ENCODE peak calls at places on chromosomes 4 and X, in seven cellular contexts. One of them, this sample, is unnamed.

GRCh38 chrX:123833387-123833786 is 26.5 kb upstream of the XIAP start:
- DNase-seq in NCI-H1048: no peak
- DNase-seq in HFFc6: peak; percentile 19
- DNase-seq in transverse colon: peak; percentile 76
- DNase-seq in GM23338: peak; percentile 50
- DNase-seq in HEK293T: peak; percentile 84
- DNase-seq in iris pigment epithelial cell: peak; percentile 28
- DNase-seq in this sample: peak; percentile 53

GRCh38 chr4:48493485-48494100 is 3.5 kb downstream of the ZAR1 start:
- DNase-seq in iris pigment epithelial cell: no peak
- DNase-seq in HFFc6: no peak
- DNase-seq in HEK293T: no peak
- DNase-seq in transverse colon: no peak
- DNase-seq in GM23338: no peak
- DNase-seq in NCI-H1048: no peak
- DNase-seq in this sample: no peak

GRCh38 chrX:132001127-132001526 is 22.0 kb upstream of the STK26 start:
- DNase-seq in transverse colon: no peak
- DNase-seq in iris pigment epithelial cell: no peak
- DNase-seq in NCI-H1048: no peak
- DNase-seq in HFFc6: no peak
- DNase-seq in HEK293T: no peak
- DNase-seq in GM23338: no peak
- DNase-seq in this sample: no peak

GRCh38 chr4:122539861-122540465 is 80.9 kb downstream of the IL21 start:
- DNase-seq in NCI-H1048: no peak
- DNase-seq in GM23338: no peak
- DNase-seq in transverse colon: no peak
- DNase-seq in HEK293T: no peak
- DNase-seq in iris pigment epithelial cell: peak; percentile 34
- DNase-seq in HFFc6: no peak
- DNase-seq in this sample: no peak

GRCh38 chr4:72397314-72397713 is 171.7 kb downstream of the ADAMTS3 start:
- DNase-seq in GM23338: no peak
- DNase-seq in HFFc6: peak; percentile 9
- DNase-seq in iris pigment epithelial cell: peak; percentile 55
- DNase-seq in NCI-H1048: no peak
- DNase-seq in HEK293T: no peak
- DNase-seq in transverse colon: no peak
- DNase-seq in this sample: no peak

GRCh38 chr4:86496094-86497060 is 97.7 kb upstream of the PTPN13 start:
- DNase-seq in iris pigment epithelial cell: peak; percentile 69
- DNase-seq in HEK293T: peak; percentile 49
- DNase-seq in HFFc6: peak; percentile 51
- DNase-seq in GM23338: peak; percentile 70
- DNase-seq in transverse colon: peak; percentile 16
- DNase-seq in NCI-H1048: peak; percentile 7
- DNase-seq in this sample: peak; percentile 15

GRCh38 chr4:95889662-95890061 is 49.8 kb downstream of the PDHA2 start:
- DNase-seq in HEK293T: no peak
- DNase-seq in iris pigment epithelial cell: peak; percentile 4
- DNase-seq in GM23338: peak; percentile 11
- DNase-seq in NCI-H1048: no peak
- DNase-seq in HFFc6: no peak
- DNase-seq in transverse colon: no peak
- DNase-seq in this sample: no peak

GRCh38 chr4:128865132-128865531 is 55.6 kb downstream of the JADE1 start:
- DNase-seq in NCI-H1048: no peak
- DNase-seq in HEK293T: no peak
- DNase-seq in GM23338: no peak
- DNase-seq in transverse colon: no peak
- DNase-seq in HFFc6: no peak
- DNase-seq in iris pigment epithelial cell: no peak
- DNase-seq in this sample: no peak

GRCh38 chr4:52263612-52264011 is 212.5 kb downstream of the SPATA18 start:
- DNase-seq in HEK293T: no peak
- DNase-seq in transverse colon: no peak
- DNase-seq in iris pigment epithelial cell: no peak
- DNase-seq in NCI-H1048: no peak
- DNase-seq in GM23338: no peak
- DNase-seq in HFFc6: no peak
- DNase-seq in this sample: no peak

GRCh38 chr4:107212565-107212964 is 176.5 kb upstream of the DKK2 start:
- DNase-seq in HFFc6: no peak
- DNase-seq in transverse colon: no peak
- DNase-seq in HEK293T: no peak
- DNase-seq in iris pigment epithelial cell: no peak
- DNase-seq in GM23338: no peak
- DNase-seq in NCI-H1048: no peak
- DNase-seq in this sample: no peak

GRCh38 chrX:30302957-30303356 is 6.2 kb downstream of the NR0B1 start:
- DNase-seq in HFFc6: peak; percentile 43
- DNase-seq in HEK293T: no peak
- DNase-seq in NCI-H1048: no peak
- DNase-seq in transverse colon: no peak
- DNase-seq in iris pigment epithelial cell: peak; percentile 16
- DNase-seq in GM23338: no peak
- DNase-seq in this sample: no peak

GRCh38 chr4:1571165-1571908 is 112.8 kb downstream of the FAM53A start:
- DNase-seq in HFFc6: no peak
- DNase-seq in iris pigment epithelial cell: no peak
- DNase-seq in NCI-H1048: no peak
- DNase-seq in GM23338: no peak
- DNase-seq in transverse colon: no peak
- DNase-seq in HEK293T: no peak
- DNase-seq in this sample: no peak